ENCODE peak calls at places on chromosomes 11 and 22, in nine cellular contexts. H is mammary epithelial cell, P is lower lobe of right lung, C is neural crest cell, B is brain microvascular endothelial cell, L is foreskin fibroblast, X is GM06990, U is fibroblast of lung, V is mucosa of descending colon. Z is an unnamed sample.

GRCh38 chr11:47461876-47462275 is 12.9 kb upstream of the RAPSN start:
- DNase-seq in H (no peak), P (no peak), C (no peak), B (no peak), L (no peak), X (no peak), U (no peak), V (no peak), Z (no peak)

GRCh38 chr22:21797444-21798221 is 62.0 kb upstream of the YPEL1 start:
- DNase-seq in H (no peak), P (no peak), C (no peak), B (peak), L (peak), X (no peak), U (peak), V (no peak), Z (no peak)

GRCh38 chr11:110207089-110207488 is 89.3 kb downstream of the RDX start:
- DNase-seq in H (no peak), P (no peak), C (no peak), B (no peak), L (no peak), X (no peak), U (no peak), V (no peak), Z (no peak)

GRCh38 chr11:64729851-64730382 is 6.9 kb upstream of the NRXN2 start:
- DNase-seq in H (no peak), P (no peak), C (peak), B (no peak), L (peak), X (peak), U (no peak), V (peak), Z (no peak)

GRCh38 chr22:30347255-30347892 is 9.3 kb downstream of the SF3A1 start:
- DNase-seq in H (no peak), P (no peak), C (no peak), B (no peak), L (no peak), X (no peak), U (no peak), V (no peak), Z (peak)

GRCh38 chr11:132858203-132858602 is 674.1 kb downstream of the OPCML start:
- DNase-seq in H (peak), P (no peak), C (peak), B (peak), L (peak), X (no peak), U (peak), V (no peak), Z (no peak)

GRCh38 chr11:2587132-2587930 is 112.5 kb downstream of the KCNQ1OT1 start:
- DNase-seq in H (no peak), P (peak), C (peak), B (no peak), L (no peak), X (no peak), U (no peak), V (no peak), Z (no peak)

GRCh38 chr11:66126064-66126463 is 56.0 kb downstream of the PACS1 start:
- DNase-seq in H (peak), P (no peak), C (no peak), B (no peak), L (no peak), X (no peak), U (no peak), V (no peak), Z (no peak)

GRCh38 chr11:115699733-115700132 is 195.5 kb upstream of the CADM1 start:
- DNase-seq in H (no peak), P (no peak), C (no peak), B (no peak), L (no peak), X (no peak), U (peak), V (peak), Z (no peak)

GRCh38 chr11:44018127-44018521 is 29.7 kb upstream of the ACCSL start:
- DNase-seq in H (no peak), P (no peak), C (no peak), B (no peak), L (no peak), X (no peak), U (no peak), V (no peak), Z (no peak)

GRCh38 chr22:42167066-42167465 is 36.5 kb upstream of the CYP2D6 start:
- DNase-seq in H (no peak), P (no peak), C (no peak), B (no peak), L (no peak), X (no peak), U (no peak), V (no peak), Z (no peak)

GRCh38 chr22:32693102-32693501 is 108.4 kb upstream of the TIMP3 start:
- DNase-seq in H (peak), P (no peak), C (no peak), B (no peak), L (no peak), X (no peak), U (peak), V (no peak), Z (no peak)

GRCh38 chr11:70467196-70468085 is 69.1 kb downstream of the CTTN start:
- DNase-seq in H (peak), P (peak), C (peak), B (peak), L (peak), X (no peak), U (no peak), V (peak), Z (peak)

GRCh38 chr11:2926611-2927492 is 2.4 kb downstream of the PHLDA2 start:
- DNase-seq in H (no peak), P (peak), C (no peak), B (no peak), L (no peak), X (no peak), U (no peak), V (no peak), Z (no peak)

GRCh38 chr11:44774131-44774530 is 47.4 kb downstream of the TSPAN18 start:
- DNase-seq in H (no peak), P (no peak), C (no peak), B (no peak), L (no peak), X (no peak), U (no peak), V (peak), Z (no peak)

GRCh38 chr11:111352935-111353695 is 26.0 kb downstream of the POU2AF1 start:
- DNase-seq in H (no peak), P (no peak), C (no peak), B (no peak), L (no peak), X (no peak), U (no peak), V (no peak), Z (no peak)

GRCh38 chr11:12215192-12215591 is 104.8 kb downstream of the MICAL2 start:
- DNase-seq in H (no peak), P (peak), C (no peak), B (no peak), L (no peak), X (no peak), U (no peak), V (no peak), Z (no peak)

GRCh38 chr11:46391578-46392420 is at the start of gene CHRM4:
- DNase-seq in H (peak), P (no peak), C (peak), B (no peak), L (peak), X (no peak), U (peak), V (no peak), Z (peak)

GRCh38 chr11:69030324-69030723 is 17.3 kb upstream of the MRGPRF start:
- DNase-seq in H (no peak), P (no peak), C (no peak), B (no peak), L (no peak), X (no peak), U (no peak), V (no peak), Z (no peak)

GRCh38 chr22:40499187-40499753 is 128.9 kb downstream of the SGSM3 start:
- DNase-seq in H (peak), P (no peak), C (no peak), B (peak), L (peak), X (peak), U (peak), V (no peak), Z (peak)

GRCh38 chr11:68128682-68129327 is 7.6 kb upstream of the CHKA start:
- DNase-seq in H (no peak), P (peak), C (no peak), B (peak), L (peak), X (no peak), U (peak), V (peak), Z (no peak)

GRCh38 chr11:69049490-69049867 is 747 bp downstream of the TPCN2 start:
- DNase-seq in H (no peak), P (peak), C (no peak), B (no peak), L (peak), X (no peak), U (no peak), V (peak), Z (no peak)

GRCh38 chr11:63871962-63872832 is 33.3 kb downstream of the MARK2 start:
- DNase-seq in H (peak), P (peak), C (peak), B (peak), L (peak), X (peak), U (peak), V (peak), Z (peak)

GRCh38 chr11:128965485-128965884 is 22.8 kb upstream of the TP53AIP1 start:
- DNase-seq in H (no peak), P (no peak), C (no peak), B (no peak), L (no peak), X (no peak), U (no peak), V (no peak), Z (peak)

GRCh38 chr11:62842171-62842717 is 2.9 kb upstream of the WDR74 start:
- DNase-seq in H (no peak), P (peak), C (no peak), B (no peak), L (peak), X (peak), U (peak), V (no peak), Z (no peak)

GRCh38 chr11:54603898-54604297 is at the start of gene OR4C46:
- DNase-seq in H (no peak), P (no peak), C (no peak), B (no peak), L (no peak), X (no peak), U (no peak), V (no peak), Z (no peak)

GRCh38 chr11:100680070-100680469 is 7.0 kb upstream of the ARHGAP42 start:
- DNase-seq in H (no peak), P (no peak), C (no peak), B (no peak), L (no peak), X (no peak), U (no peak), V (no peak), Z (no peak)

GRCh38 chr11:100675115-100675650 is 11.9 kb upstream of the ARHGAP42 start:
- DNase-seq in H (no peak), P (no peak), C (no peak), B (no peak), L (no peak), X (no peak), U (no peak), V (no peak), Z (no peak)

GRCh38 chr11:100681064-100681502 is 6.0 kb upstream of the ARHGAP42 start:
- DNase-seq in H (peak), P (peak), C (no peak), B (peak), L (no peak), X (peak), U (peak), V (peak), Z (peak)

GRCh38 chr11:100676901-100677300 is 10.2 kb upstream of the ARHGAP42 start:
- DNase-seq in H (peak), P (no peak), C (no peak), B (peak), L (no peak), X (no peak), U (no peak), V (no peak), Z (no peak)

DNA sequence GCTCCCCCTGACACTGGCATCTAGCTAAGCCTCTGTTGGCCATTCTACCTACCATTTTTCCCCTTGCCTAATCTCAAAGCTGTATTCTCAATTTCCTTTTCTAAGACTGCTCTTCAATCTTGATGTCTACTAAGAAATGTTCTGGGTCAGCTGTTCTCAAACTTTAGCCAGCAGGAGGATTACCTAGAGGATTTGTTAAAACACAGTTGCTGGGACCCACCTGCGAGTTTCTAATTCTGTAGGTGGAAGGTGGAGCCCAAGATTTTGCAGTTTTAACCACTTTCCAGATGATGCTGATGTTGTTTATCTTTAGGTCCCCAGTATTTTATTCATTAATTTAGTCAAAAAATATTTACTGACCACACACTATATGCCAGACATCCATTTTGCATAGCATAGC is 9.3 kb upstream of the ARHGAP42 start:
- DNase-seq in H (no peak), P (no peak), C (no peak), B (no peak), L (no peak), X (no peak), U (no peak), V (no peak), Z (no peak)
- TF ChIP-seq CTCF in H (no peak), P (no peak), C (no peak), B (no peak), L (no peak), X (no peak), U (no peak), V (no peak), Z (no peak)

DNA sequence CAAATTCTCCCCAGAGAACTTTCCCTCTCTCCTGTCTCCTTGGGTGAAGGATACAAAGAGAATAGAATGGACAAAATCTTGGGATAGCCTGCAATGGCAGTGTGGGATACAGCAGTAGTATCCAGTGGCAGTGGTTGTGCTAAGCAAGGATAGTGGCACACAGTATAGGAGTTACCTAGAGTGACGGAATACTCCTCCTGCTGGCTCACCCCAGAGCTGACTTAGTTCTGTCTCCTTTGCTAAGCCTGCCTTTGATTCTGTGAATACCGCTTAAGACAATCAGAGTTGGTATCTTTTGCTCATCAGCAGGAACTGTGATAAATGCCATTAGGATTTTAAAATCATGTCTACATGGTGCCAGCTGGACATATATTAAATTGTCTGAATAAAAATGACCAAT is 404.3 kb downstream of the JRKL start:
- DNase-seq in H (peak), P (no peak), C (no peak), B (no peak), L (no peak), X (no peak), U (no peak), V (no peak), Z (no peak)
- TF ChIP-seq CTCF in H (peak), P (no peak), C (no peak), B (no peak), L (no peak), X (no peak), U (no peak), V (no peak), Z (no peak)

DNA sequence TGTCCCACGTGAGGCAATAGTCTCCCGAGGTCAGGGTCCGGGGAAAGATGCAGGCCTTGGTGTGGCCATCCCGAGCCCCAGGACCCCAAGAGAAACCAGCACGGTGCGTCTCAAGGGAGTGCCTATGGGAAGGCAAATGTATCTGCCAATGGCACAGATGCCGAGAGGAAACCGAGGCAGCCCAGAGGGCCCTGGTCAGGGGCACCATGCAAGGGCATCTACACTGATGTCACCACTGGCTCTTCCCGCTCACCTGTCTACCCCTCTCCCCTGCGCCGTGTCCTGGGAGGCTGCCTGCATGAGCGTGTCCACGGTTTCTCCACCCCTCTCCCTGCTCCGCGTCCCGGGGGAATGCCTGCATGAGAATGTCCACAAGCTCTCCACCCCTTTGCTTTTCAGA is 1318.8 kb downstream of the TBC1D22A start:
- DNase-seq in H (no peak), P (no peak), C (no peak), B (no peak), L (no peak), X (no peak), U (no peak), V (no peak), Z (no peak)
- TF ChIP-seq CTCF in H (no peak), P (no peak), C (no peak), B (no peak), L (no peak), X (no peak), U (no peak), V (no peak), Z (no peak)

GRCh38 chr22:26462051-26462450 is 21.5 kb downstream of the HPS4 start:
- DNase-seq in H (no peak), P (no peak), C (no peak), B (no peak), L (no peak), X (no peak), U (no peak), V (no peak), Z (no peak)

GRCh38 chr22:26460202-26460601 is 23.4 kb downstream of the HPS4 start:
- DNase-seq in H (peak), P (no peak), C (no peak), B (no peak), L (no peak), X (no peak), U (no peak), V (no peak), Z (no peak)

GRCh38 chr22:26462971-26463661 is 20.5 kb downstream of the HPS4 start:
- DNase-seq in H (no peak), P (no peak), C (no peak), B (no peak), L (peak), X (no peak), U (peak), V (no peak), Z (no peak)

GRCh38 chr22:26463688-26464087 is 19.9 kb downstream of the HPS4 start:
- DNase-seq in H (no peak), P (no peak), C (no peak), B (no peak), L (no peak), X (no peak), U (no peak), V (no peak), Z (no peak)

GRCh38 chr22:26461188-26461810 is 22.3 kb downstream of the HPS4 start:
- DNase-seq in H (peak), P (peak), C (peak), B (peak), L (peak), X (no peak), U (no peak), V (peak), Z (peak)
- TF ChIP-seq CTCF in H (peak), P (peak), C (peak), B (peak), L (peak), X (peak), U (peak), V (peak), Z (peak)

DNA sequence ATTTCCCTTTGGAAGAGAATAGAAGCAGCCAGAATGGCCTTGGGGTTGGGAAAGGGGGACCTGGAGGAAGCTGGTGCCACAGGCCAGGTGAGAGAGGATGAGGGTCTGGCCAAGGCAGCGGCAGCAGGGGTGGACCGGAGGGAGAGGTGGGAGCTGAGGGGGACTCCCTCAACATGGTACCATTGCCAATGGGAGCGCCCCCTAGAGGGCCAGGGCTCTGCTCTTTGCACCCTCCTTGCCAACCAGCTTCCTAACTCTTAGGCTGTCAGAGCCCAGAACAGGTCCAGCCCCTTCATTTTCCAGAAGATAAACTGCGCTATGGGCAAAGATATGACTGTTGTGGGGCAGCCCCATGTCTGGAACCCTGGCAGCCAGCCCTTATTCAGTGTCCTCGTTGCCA is 185.0 kb downstream of the GRIK4 start:
- DNase-seq in H (no peak), P (no peak), C (no peak), B (no peak), L (no peak), X (no peak), U (no peak), V (no peak), Z (no peak)
- TF ChIP-seq CTCF in H (peak), P (no peak), C (peak), B (no peak), L (no peak), X (peak), U (no peak), V (no peak), Z (peak)

DNA sequence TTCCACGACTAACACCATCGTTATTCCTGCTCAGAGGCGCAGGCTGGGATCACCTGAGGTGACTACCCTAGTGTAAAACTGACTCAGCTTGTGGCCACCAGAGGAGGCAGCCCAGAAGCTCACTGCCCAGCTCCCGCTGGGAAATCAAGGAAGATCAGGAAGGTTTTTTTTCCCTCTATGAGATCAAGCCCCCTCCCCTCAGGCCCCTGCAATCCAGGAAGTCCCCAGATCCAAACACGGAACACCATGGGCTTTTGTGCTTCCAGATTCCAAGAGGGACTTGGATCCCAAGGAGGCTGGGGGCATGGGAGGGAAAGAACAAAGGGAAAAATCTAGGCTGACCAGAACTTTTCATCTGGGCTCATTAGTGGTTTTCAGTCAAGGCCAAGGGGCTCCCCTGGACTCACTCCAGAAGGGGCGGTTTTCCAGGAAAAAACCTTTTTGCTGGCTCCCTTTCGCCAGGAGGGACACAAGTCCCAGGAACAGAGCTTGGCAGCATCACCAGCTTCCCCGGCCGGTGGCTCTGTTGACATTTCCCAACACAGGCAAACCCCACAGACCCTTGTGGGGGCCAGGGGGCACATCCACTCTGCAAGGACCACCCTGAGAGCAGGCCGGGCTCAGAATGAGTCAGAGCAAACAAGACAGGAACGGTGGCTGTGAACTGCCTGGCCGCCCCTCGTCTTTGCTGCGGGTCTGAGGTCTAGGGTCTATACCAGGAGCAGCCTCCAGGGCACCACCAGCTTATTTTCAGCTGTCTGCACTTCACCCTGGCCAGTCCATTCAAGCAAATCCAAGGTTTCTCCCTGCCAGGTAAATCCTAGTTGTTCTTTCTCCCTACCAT is 36.8 kb downstream of the MYH9 start:
- DNase-seq in H (peak), P (no peak), C (no peak), B (no peak), L (peak), X (no peak), U (peak), V (no peak), Z (no peak)
- TF ChIP-seq CTCF in H (peak), P (no peak), C (peak), B (peak), L (peak), X (no peak), U (no peak), V (no peak), Z (no peak)

Z was measured in GM13977.